ENCODE peak calls at places on chromosomes 7 and 10, in seven cellular contexts. C is foreskin fibroblast, D is GM06990, P is GM12865, R is spleen, X is Panc1, L is heart left ventricle. N is an unnamed sample.
A peak's percentile ranks its signal among the peaks of the same experiment; 100 is the strongest.

GRCh38 chr7:50315739-50316671 is 11.5 kb downstream of the IKZF1 start:
- DNase-seq in C (no peak), D (no peak), P (no peak), R (no peak), X (no peak), L (no peak), N (no peak)

GRCh38 chr10:60917331-60918280 is 26.4 kb downstream of the RHOBTB1 start:
- DNase-seq in C (no peak), D (no peak), P (no peak), R (no peak), X (no peak), L (no peak), N (no peak)

GRCh38 chr10:8043569-8044306 is 10.8 kb upstream of the GATA3 start:
- DNase-seq in C (no peak), D (no peak), P (no peak), R (no peak), X (no peak), L (no peak), N (no peak)

GRCh38 chr10:293636-294035 is 158.4 kb downstream of the ZMYND11 start:
- DNase-seq in C (no peak), D (no peak), P (no peak), R (no peak), X (no peak), L (no peak), N (no peak)

GRCh38 chr10:73865459-73866442 is 8.6 kb downstream of the CAMK2G start:
- DNase-seq in C (no peak), D (peak; percentile 75), P (peak; percentile 78), R (peak; percentile 94), X (no peak), L (peak; percentile 58), N (peak; percentile 58)

GRCh38 chr7:69359003-69359555 is 239.2 kb upstream of the AUTS2 start:
- DNase-seq in C (no peak), D (no peak), P (no peak), R (no peak), X (no peak), L (no peak), N (no peak)

GRCh38 chr7:80885774-80886173 is 33.1 kb downstream of the SEMA3C start:
- DNase-seq in C (no peak), D (no peak), P (no peak), R (no peak), X (no peak), L (no peak), N (no peak)

GRCh38 chr10:120963053-120963533 is 111.9 kb downstream of the WDR11 start:
- DNase-seq in C (no peak), D (no peak), P (no peak), R (no peak), X (no peak), L (no peak), N (no peak)

GRCh38 chr7:28347462-28347861 is 64.9 kb upstream of the CREB5 start:
- DNase-seq in C (peak; percentile 90), D (no peak), P (no peak), R (no peak), X (no peak), L (no peak), N (no peak)

GRCh38 chr7:149741629-149742028 is 31.8 kb downstream of the ZNF467 start:
- DNase-seq in C (peak; percentile 40), D (no peak), P (no peak), R (peak; percentile 68), X (no peak), L (no peak), N (no peak)

GRCh38 chr7:4144171-4144701 is 537.9 kb upstream of the FOXK1 start:
- DNase-seq in C (no peak), D (no peak), P (no peak), R (peak; percentile 60), X (no peak), L (no peak), N (no peak)

GRCh38 chr10:59304521-59305097 is 57.7 kb downstream of the FAM13C start:
- DNase-seq in C (no peak), D (no peak), P (no peak), R (no peak), X (no peak), L (no peak), N (no peak)

GRCh38 chr7:122067077-122067476 is 77.0 kb downstream of the AASS start:
- DNase-seq in C (no peak), D (no peak), P (no peak), R (no peak), X (no peak), L (no peak), N (no peak)
- TF ChIP-seq CTCF in C (no peak), D (no peak), P (no peak), R (no peak), X (no peak), L (no peak), N (no peak)

GRCh38 chr10:133467286-133467911 is 13.7 kb downstream of the SCART1 start:
- DNase-seq in C (no peak), D (no peak), P (no peak), R (no peak), X (no peak), L (no peak), N (no peak)
- H3K4me3 ChIP-seq in C (no peak overlapping the region), D (no peak overlapping the region), P (no peak overlapping the region), R (no peak overlapping the region), X (no peak overlapping the region), L (no peak overlapping the region), N (no peak overlapping the region)

DNA sequence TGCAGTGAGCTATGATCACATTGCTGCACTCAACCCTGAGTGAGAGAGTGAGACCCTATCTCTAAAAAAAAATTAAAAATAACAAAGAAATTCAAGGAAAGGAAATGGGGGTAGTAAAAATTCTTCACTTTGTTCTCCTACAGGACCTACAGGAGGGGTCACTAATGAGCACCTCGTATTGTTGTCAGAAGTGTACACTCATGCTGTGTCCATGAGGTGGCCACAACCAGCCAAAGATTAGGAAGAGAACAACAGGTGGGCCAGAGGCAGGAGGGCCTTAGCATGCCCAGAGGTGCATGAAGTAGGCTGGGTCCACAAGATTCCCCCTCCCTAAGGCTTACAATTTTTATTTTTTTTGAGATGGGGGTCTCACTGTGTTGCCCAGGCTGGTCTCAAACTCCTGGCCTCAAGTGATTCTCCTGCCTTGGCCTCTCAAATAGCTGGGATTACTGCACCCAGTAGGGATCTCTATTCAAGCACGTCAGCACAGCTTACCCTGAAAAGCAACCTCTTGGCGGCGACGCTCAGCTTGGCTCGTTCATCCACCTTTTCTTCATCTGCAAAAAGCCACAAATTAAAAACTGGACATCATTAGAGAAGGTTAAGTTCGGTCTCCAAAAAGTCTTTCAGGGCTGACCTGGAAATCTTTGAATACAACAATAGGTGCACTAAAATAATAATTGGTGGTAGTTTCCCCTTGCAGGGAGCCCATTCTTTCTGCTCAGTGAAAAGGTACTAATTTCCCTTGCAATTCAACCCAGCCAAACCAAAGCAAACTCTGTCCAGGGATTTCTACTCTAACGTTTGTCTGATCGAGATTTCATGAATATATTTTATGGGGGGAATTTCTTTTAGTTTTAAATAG is 104.4 kb downstream of the SVIL start:
- DNase-seq in C (no peak), D (no peak), P (no peak), R (no peak), X (no peak), L (no peak), N (no peak)
- TF ChIP-seq CTCF in C (no peak), D (no peak), P (no peak), R (no peak), X (no peak), L (no peak), N (no peak)

GRCh38 chr10:11532329-11532728 is 79.1 kb downstream of the USP6NL start:
- DNase-seq in C (no peak), D (no peak), P (peak; percentile 58), R (no peak), X (no peak), L (no peak), N (no peak)
- H3K4me3 ChIP-seq in C (no peak overlapping the region), D (peak overlapping the region; percentile 42), P (peak overlapping the region; percentile 61), R (no peak overlapping the region), X (no peak overlapping the region), L (peak overlapping the region; percentile 3), N (peak overlapping the region; percentile 13)

DNA sequence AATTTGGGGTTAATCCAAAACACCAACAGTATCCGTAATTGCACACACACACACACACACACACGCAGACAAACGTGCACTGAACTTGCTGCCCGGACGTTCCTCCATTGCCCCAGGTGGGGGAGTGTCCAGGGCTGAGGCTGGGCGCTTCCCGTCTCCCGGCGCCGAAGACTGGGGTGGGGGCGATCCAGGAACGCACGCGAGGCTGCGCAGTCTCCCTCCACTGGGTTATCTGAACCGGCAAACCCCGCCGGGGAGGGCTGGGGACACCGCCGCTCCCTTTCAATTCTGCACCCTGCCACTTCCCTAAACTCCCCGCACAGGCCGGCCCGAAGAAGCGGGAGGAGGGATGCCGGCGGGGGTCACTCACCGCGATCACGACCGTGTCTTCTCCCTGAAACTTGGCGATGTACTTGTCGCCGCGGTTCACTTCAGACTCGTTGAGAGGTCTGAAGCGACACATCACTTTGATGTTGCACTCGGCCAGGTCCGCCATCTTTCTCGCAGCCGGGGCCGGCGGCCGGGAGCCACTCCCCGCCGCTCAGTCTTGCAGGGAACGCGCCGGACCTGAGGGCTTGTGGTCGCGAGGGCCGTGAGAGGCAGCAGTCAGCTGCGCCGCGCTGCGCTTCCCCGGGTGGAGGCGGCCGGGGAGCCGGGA is 618 bp downstream of the KIF5B start:
- DNase-seq in C (peak; percentile 72), D (no peak), P (peak; percentile 70), R (peak; percentile 94), X (no peak), L (peak; percentile 77), N (peak; percentile 21)
- TF ChIP-seq CTCF in C (no peak), D (no peak), P (no peak), R (no peak), X (no peak), L (no peak), N (no peak)

N was measured in GM12864.